ENCODE peak calls at places on chromosomes 6 and 20, in five cellular contexts. L is adrenal gland; W is RWPE1; Z is lung; S is CD8-positive, alpha-beta memory T cell. I is an unnamed sample.

GRCh38 chr6:12175626-12176025 is 114.5 kb upstream of the EDN1 start:
- DNase-seq in W (no peak), S (no peak), Z (no peak), L (no peak), I (no peak)

GRCh38 chr20:45463113-45463512 is 6.4 kb upstream of the WFDC2 start:
- DNase-seq in S (no peak), W (no peak), Z (no peak), L (no peak), I (no peak)

GRCh38 chr20:57586943-57587277 is 26.0 kb downstream of the PCK1 start:
- DNase-seq in W (no peak), Z (no peak), S (no peak), L (no peak), I (no peak)

GRCh38 chr6:16130932-16131387 is 2.1 kb downstream of the MYLIP start:
- DNase-seq in Z (peak), S (peak), L (peak), W (peak), I (peak)

GRCh38 chr20:61806314-61806713 is 259.4 kb downstream of the TAF4 start:
- DNase-seq in L (no peak), W (no peak), S (no peak), Z (no peak), I (no peak)

GRCh38 chr20:47043076-47043475 is 148.4 kb downstream of the EYA2 start:
- DNase-seq in S (no peak), L (no peak), W (no peak), Z (no peak), I (no peak)

GRCh38 chr6:109772961-109773431 is 81.9 kb downstream of the FIG4 start:
- DNase-seq in L (peak), W (no peak), Z (no peak), S (no peak), I (no peak)

GRCh38 chr6:2181567-2181966 is 63.8 kb downstream of the GMDS start:
- DNase-seq in W (no peak), S (no peak), L (no peak), Z (no peak), I (no peak)

GRCh38 chr20:7113577-7114466 is 346.3 kb downstream of the BMP2 start:
- DNase-seq in S (no peak), Z (no peak), W (peak), L (no peak), I (no peak)

GRCh38 chr6:39076086-39076992 is 27.8 kb downstream of the GLP1R start:
- DNase-seq in L (no peak), W (no peak), S (no peak), Z (no peak), I (no peak)

GRCh38 chr20:43463864-43464785 is 6.4 kb downstream of the SRSF6 start:
- DNase-seq in W (no peak), Z (no peak), S (no peak), L (no peak), I (no peak)

GRCh38 chr6:8276148-8276547 is 159.2 kb downstream of the SLC35B3 start:
- DNase-seq in Z (no peak), W (no peak), S (no peak), L (no peak), I (no peak)

GRCh38 chr6:38713812-38714211 is 1.3 kb upstream of the DNAH8 start:
- DNase-seq in Z (no peak), S (peak), W (no peak), L (no peak), I (peak)

GRCh38 chr6:77740380-77740779 is 87.5 kb downstream of the MEI4 start:
- DNase-seq in Z (no peak), W (peak), L (no peak), S (no peak), I (no peak)

GRCh38 chr20:4443016-4443415 is 278.7 kb upstream of the PRND start:
- DNase-seq in W (peak), S (no peak), Z (peak), L (no peak), I (no peak)

GRCh38 chr20:574297-574942 is 30.8 kb upstream of the CSNK2A1 start:
- DNase-seq in Z (no peak), S (no peak), W (no peak), L (no peak), I (no peak)

GRCh38 chr6:3778701-3779573 is 27.4 kb upstream of the PXDC1 start:
- DNase-seq in W (peak), L (no peak), S (no peak), Z (no peak), I (no peak)

GRCh38 chr20:58693226-58694006 is 816 bp downstream of the NPEPL1 start:
- DNase-seq in Z (no peak), W (no peak), L (peak), S (no peak), I (peak)
- H3K27ac ChIP-seq in Z (peak), W (peak), L (no peak), S (no peak), I (peak)

GRCh38 chr6:23179994-23180393 is 610.6 kb downstream of the HDGFL1 start:
- DNase-seq in S (no peak), Z (no peak), W (no peak), L (no peak), I (no peak)
- H3K27ac ChIP-seq in S (no peak), Z (no peak), W (no peak), L (no peak), I (no peak)

GRCh38 chr6:163313981-163314380 is 100.5 kb upstream of the QKI start:
- DNase-seq in S (no peak), Z (no peak), W (no peak), L (no peak), I (no peak)
- H3K27ac ChIP-seq in S (no peak), Z (no peak), W (no peak), L (no peak), I (no peak)

GRCh38 chr20:2955257-2955950 is 82.1 kb downstream of the PTPRA start:
- DNase-seq in S (no peak), Z (no peak), W (no peak), L (no peak), I (no peak)
- H3K27ac ChIP-seq in S (no peak), Z (no peak), W (no peak), L (no peak), I (no peak)

GRCh38 chr6:170095273-170095976 is 195.5 kb downstream of the DLL1 start:
- DNase-seq in L (peak), W (no peak), Z (no peak), S (no peak), I (no peak)

GRCh38 chr6:170098428-170099170 is 192.3 kb downstream of the DLL1 start:
- DNase-seq in L (peak), S (no peak), Z (no peak), W (no peak), I (no peak)

GRCh38 chr6:170096191-170096802 is 194.6 kb downstream of the DLL1 start:
- DNase-seq in L (peak), S (no peak), Z (no peak), W (no peak), I (no peak)

GRCh38 chr6:170097505-170098427 is 193.1 kb downstream of the DLL1 start:
- DNase-seq in W (no peak), S (no peak), L (peak), Z (no peak), I (no peak)

GRCh38 chr6:170096803-170097504 is 193.9 kb downstream of the DLL1 start:
- DNase-seq in S (no peak), Z (no peak), L (peak), W (no peak), I (no peak)
- H3K27ac ChIP-seq in S (no peak), Z (no peak), L (no peak), W (no peak), I (no peak)

DNA sequence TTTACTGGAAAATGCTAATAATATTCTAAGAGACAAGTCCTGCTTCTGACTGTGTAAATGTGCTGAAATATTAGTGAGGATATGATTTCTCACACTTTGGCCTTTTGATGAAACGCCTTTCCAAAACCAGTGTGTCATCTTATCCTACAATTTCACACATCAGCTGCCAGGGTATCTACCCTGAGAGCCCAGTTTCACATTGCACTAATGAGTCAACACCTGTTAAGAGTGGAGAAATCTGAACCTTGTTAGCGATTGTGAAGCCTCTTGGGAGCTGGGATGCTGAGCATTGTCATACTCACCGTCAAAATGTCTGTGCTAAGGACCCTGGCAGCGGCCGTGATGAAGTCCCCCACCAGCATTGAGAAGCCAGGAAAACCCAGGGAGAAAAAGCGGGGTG is 166.0 kb downstream of the RALGAPA2 start:
- DNase-seq in W (peak), Z (no peak), S (no peak), L (no peak), I (no peak)
- H3K27ac ChIP-seq in W (no peak), Z (no peak), S (no peak), L (no peak), I (no peak)

DNA sequence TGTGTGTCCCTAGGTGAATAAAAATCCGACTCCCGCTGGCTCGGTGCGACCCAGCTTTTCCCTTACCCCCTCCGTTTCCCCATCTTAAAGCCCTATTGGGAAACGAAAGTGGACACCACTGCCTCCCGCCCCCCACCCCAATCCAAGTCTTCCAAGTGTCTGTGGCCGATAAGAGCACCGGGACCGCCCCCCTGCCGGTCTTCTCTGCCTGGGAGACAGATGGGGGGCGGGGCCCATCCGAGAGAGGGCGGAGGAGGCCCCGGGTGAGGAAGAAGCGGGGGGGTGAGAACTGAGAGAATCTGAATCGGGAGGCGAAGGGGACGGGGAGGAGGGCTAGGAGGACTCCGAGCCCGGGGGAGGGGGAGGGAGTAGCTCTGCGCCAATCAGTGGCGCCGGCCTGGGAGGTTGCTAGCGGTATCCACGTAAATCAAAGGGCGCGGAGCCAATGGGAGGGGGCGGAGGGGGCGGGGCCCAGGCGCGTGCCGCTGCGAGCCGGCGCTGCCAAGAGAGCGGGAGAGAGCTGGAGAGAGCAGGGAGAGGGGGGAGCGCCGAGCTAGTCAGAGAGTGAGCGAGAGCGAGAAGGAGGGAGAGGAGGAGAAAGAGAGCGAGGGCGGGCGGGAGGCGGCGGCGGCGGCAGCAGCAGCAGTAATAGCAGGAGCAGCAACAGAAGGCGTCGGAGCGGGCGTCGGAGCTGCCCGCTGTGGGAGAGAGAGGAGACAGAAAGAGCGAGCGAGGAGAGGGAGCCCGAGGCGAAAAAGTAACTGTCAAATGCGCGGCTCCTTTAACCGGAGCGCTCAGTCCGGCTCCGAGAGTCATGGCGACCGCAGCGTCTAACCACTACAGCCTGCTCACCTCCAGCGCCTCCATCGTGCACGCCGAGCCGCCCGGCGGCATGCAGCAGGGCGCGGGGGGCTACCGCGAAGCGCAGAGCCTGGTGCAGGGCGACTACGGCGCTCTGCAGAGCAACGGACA is at the start of gene POU3F2:
- DNase-seq in L (peak), S (peak), Z (peak), W (peak), I (peak)
- H3K27ac ChIP-seq in L (no peak), S (no peak), Z (no peak), W (no peak), I (no peak)

I was measured in CD4-positive, alpha-beta memory T cell.